ENCODE peak calls at places on chromosomes 13 and 19, in five cellular contexts. J is T-helper 2 cell; F is left cardiac atrium; N is stimulated activated CD4-positive, alpha-beta T cell treated with anti-CD3 and anti-CD28 coated beads, Interleukin-4, amount 100 ng/mL, for 1 hour; G is pancreas. V is an unnamed sample.

GRCh38 chr13:50255639-50256038 is 240.4 kb downstream of the KCNRG start:
- DNase-seq in G (no peak), N (no peak), J (peak; percentile 69), F (no peak), V (no peak)

GRCh38 chr19:21115430-21115829 is 26.4 kb upstream of the ZNF431 start:
- DNase-seq in J (no peak), N (no peak), G (no peak), F (no peak), V (no peak)

GRCh38 chr19:30224689-30225606 is 147.2 kb upstream of the ZNF536 start:
- DNase-seq in N (no peak), G (no peak), J (no peak), F (no peak), V (no peak)

GRCh38 chr19:18062043-18062442 is 24.7 kb downstream of the IL12RB1 start:
- DNase-seq in J (no peak), G (no peak), F (no peak), N (no peak), V (peak; percentile 41)

GRCh38 chr13:52706074-52706473 is 33.5 kb downstream of the CNMD start:
- DNase-seq in N (no peak), F (no peak), G (no peak), J (no peak), V (no peak)

GRCh38 chr19:15297416-15298224 is 34.7 kb downstream of the BRD4 start:
- DNase-seq in F (no peak), N (no peak), G (peak; percentile 31), J (peak; percentile 16), V (peak; percentile 89)

GRCh38 chr19:2426661-2427322 is 594 bp downstream of the TIMM13 start:
- DNase-seq in F (peak; percentile 61), N (peak; percentile 56), J (peak; percentile 8), G (peak; percentile 51), V (peak; percentile 49)

GRCh38 chr13:51646041-51646670 is 61.9 kb downstream of the WDFY2 start:
- DNase-seq in G (no peak), F (no peak), J (peak; percentile 24), N (no peak), V (no peak)

GRCh38 chr19:40702337-40703012 is 12.0 kb upstream of the NUMBL start:
- DNase-seq in N (no peak), G (no peak), F (no peak), J (no peak), V (no peak)

GRCh38 chr13:98320561-98321105 is 143.6 kb upstream of the RNF113B start:
- DNase-seq in N (no peak), J (no peak), G (no peak), F (no peak), V (no peak)

GRCh38 chr19:53871448-53871847 is 3.8 kb downstream of the MYADM start:
- DNase-seq in J (peak; percentile 12), G (no peak), N (no peak), F (no peak), V (no peak)

GRCh38 chr19:6041071-6041470 is 63.1 kb upstream of the RANBP3 start:
- DNase-seq in F (no peak), G (no peak), J (no peak), N (no peak), V (no peak)

GRCh38 chr13:112791662-112792440 is 102.0 kb downstream of the ATP11A start:
- DNase-seq in G (no peak), J (no peak), N (no peak), F (no peak), V (no peak)

GRCh38 chr13:46992383-46992952 is 95.6 kb upstream of the HTR2A start:
- DNase-seq in G (no peak), N (no peak), J (no peak), F (no peak), V (no peak)

GRCh38 chr13:98972627-98973026 is 5.2 kb downstream of the DOCK9 start:
- DNase-seq in F (no peak), N (no peak), J (no peak), G (no peak), V (no peak)